ENCODE peak calls at places on chromosomes 11 and 22, in six cellular contexts. One of them, this sample, is unnamed.

GRCh38 chr11:96309001-96309642 is 33.9 kb downstream of the MAML2 start:
- DNase-seq in amygdala: no peak
- DNase-seq in NCI-H1436: no peak
- DNase-seq in stimulated activated CD4-positive, alpha-beta T cell treated with anti-CD3 and anti-CD28 coated beads, Interleukin-2, amount 100 ng/mL, for 48 hours: no peak
- DNase-seq in cardiac muscle cell: no peak
- DNase-seq in stimulated activated CD8-positive, alpha-beta memory T cell treated with anti-CD3 and anti-CD28 coated beads, Interleukin-2, amount 100 ng/mL, for 48 hours: no peak
- DNase-seq in this sample: no peak

GRCh38 chr11:70206977-70207376 is 3.9 kb downstream of the FADD start:
- DNase-seq in amygdala: no peak
- DNase-seq in stimulated activated CD8-positive, alpha-beta memory T cell treated with anti-CD3 and anti-CD28 coated beads, Interleukin-2, amount 100 ng/mL, for 48 hours: no peak
- DNase-seq in cardiac muscle cell: no peak
- DNase-seq in stimulated activated CD4-positive, alpha-beta T cell treated with anti-CD3 and anti-CD28 coated beads, Interleukin-2, amount 100 ng/mL, for 48 hours: no peak
- DNase-seq in NCI-H1436: no peak
- DNase-seq in this sample: no peak

GRCh38 chr11:11244470-11245080 is 108.5 kb downstream of the CSNK2A3 start:
- DNase-seq in amygdala: no peak
- DNase-seq in NCI-H1436: no peak
- DNase-seq in stimulated activated CD4-positive, alpha-beta T cell treated with anti-CD3 and anti-CD28 coated beads, Interleukin-2, amount 100 ng/mL, for 48 hours: no peak
- DNase-seq in cardiac muscle cell: no peak
- DNase-seq in stimulated activated CD8-positive, alpha-beta memory T cell treated with anti-CD3 and anti-CD28 coated beads, Interleukin-2, amount 100 ng/mL, for 48 hours: no peak
- DNase-seq in this sample: no peak

GRCh38 chr11:104705475-104706195 is 192.6 kb downstream of the CASP12 start:
- DNase-seq in stimulated activated CD8-positive, alpha-beta memory T cell treated with anti-CD3 and anti-CD28 coated beads, Interleukin-2, amount 100 ng/mL, for 48 hours: peak
- DNase-seq in stimulated activated CD4-positive, alpha-beta T cell treated with anti-CD3 and anti-CD28 coated beads, Interleukin-2, amount 100 ng/mL, for 48 hours: peak
- DNase-seq in NCI-H1436: no peak
- DNase-seq in cardiac muscle cell: no peak
- DNase-seq in amygdala: no peak
- DNase-seq in this sample: no peak

GRCh38 chr22:36753120-36753802 is 22.7 kb downstream of the IFT27 start:
- DNase-seq in NCI-H1436: no peak
- DNase-seq in stimulated activated CD8-positive, alpha-beta memory T cell treated with anti-CD3 and anti-CD28 coated beads, Interleukin-2, amount 100 ng/mL, for 48 hours: no peak
- DNase-seq in amygdala: no peak
- DNase-seq in stimulated activated CD4-positive, alpha-beta T cell treated with anti-CD3 and anti-CD28 coated beads, Interleukin-2, amount 100 ng/mL, for 48 hours: no peak
- DNase-seq in cardiac muscle cell: peak
- DNase-seq in this sample: no peak

GRCh38 chr22:31150615-31151014 is 9.4 kb upstream of the RNF185 start:
- DNase-seq in cardiac muscle cell: peak
- DNase-seq in amygdala: no peak
- DNase-seq in NCI-H1436: no peak
- DNase-seq in stimulated activated CD4-positive, alpha-beta T cell treated with anti-CD3 and anti-CD28 coated beads, Interleukin-2, amount 100 ng/mL, for 48 hours: no peak
- DNase-seq in stimulated activated CD8-positive, alpha-beta memory T cell treated with anti-CD3 and anti-CD28 coated beads, Interleukin-2, amount 100 ng/mL, for 48 hours: no peak
- DNase-seq in this sample: no peak

GRCh38 chr22:27197618-27198017 is 540.2 kb downstream of the MIAT start:
- DNase-seq in stimulated activated CD4-positive, alpha-beta T cell treated with anti-CD3 and anti-CD28 coated beads, Interleukin-2, amount 100 ng/mL, for 48 hours: no peak
- DNase-seq in stimulated activated CD8-positive, alpha-beta memory T cell treated with anti-CD3 and anti-CD28 coated beads, Interleukin-2, amount 100 ng/mL, for 48 hours: no peak
- DNase-seq in NCI-H1436: no peak
- DNase-seq in cardiac muscle cell: no peak
- DNase-seq in amygdala: no peak
- DNase-seq in this sample: no peak

GRCh38 chr11:125167292-125167953 is 2.9 kb downstream of the PKNOX2 start:
- DNase-seq in cardiac muscle cell: peak
- DNase-seq in stimulated activated CD8-positive, alpha-beta memory T cell treated with anti-CD3 and anti-CD28 coated beads, Interleukin-2, amount 100 ng/mL, for 48 hours: no peak
- DNase-seq in amygdala: no peak
- DNase-seq in NCI-H1436: no peak
- DNase-seq in stimulated activated CD4-positive, alpha-beta T cell treated with anti-CD3 and anti-CD28 coated beads, Interleukin-2, amount 100 ng/mL, for 48 hours: no peak
- DNase-seq in this sample: no peak

GRCh38 chr11:69948256-69949141 is 129.3 kb upstream of the FGF3 start:
- DNase-seq in stimulated activated CD4-positive, alpha-beta T cell treated with anti-CD3 and anti-CD28 coated beads, Interleukin-2, amount 100 ng/mL, for 48 hours: no peak
- DNase-seq in cardiac muscle cell: no peak
- DNase-seq in stimulated activated CD8-positive, alpha-beta memory T cell treated with anti-CD3 and anti-CD28 coated beads, Interleukin-2, amount 100 ng/mL, for 48 hours: no peak
- DNase-seq in amygdala: no peak
- DNase-seq in NCI-H1436: no peak
- DNase-seq in this sample: no peak

GRCh38 chr11:109734602-109735001 is 312.6 kb downstream of the C11orf87 start:
- DNase-seq in stimulated activated CD8-positive, alpha-beta memory T cell treated with anti-CD3 and anti-CD28 coated beads, Interleukin-2, amount 100 ng/mL, for 48 hours: no peak
- DNase-seq in amygdala: no peak
- DNase-seq in stimulated activated CD4-positive, alpha-beta T cell treated with anti-CD3 and anti-CD28 coated beads, Interleukin-2, amount 100 ng/mL, for 48 hours: no peak
- DNase-seq in cardiac muscle cell: no peak
- DNase-seq in NCI-H1436: no peak
- DNase-seq in this sample: no peak

GRCh38 chr11:78417888-78418583 is 416 bp upstream of the GAB2 start:
- DNase-seq in stimulated activated CD4-positive, alpha-beta T cell treated with anti-CD3 and anti-CD28 coated beads, Interleukin-2, amount 100 ng/mL, for 48 hours: peak
- DNase-seq in stimulated activated CD8-positive, alpha-beta memory T cell treated with anti-CD3 and anti-CD28 coated beads, Interleukin-2, amount 100 ng/mL, for 48 hours: peak
- DNase-seq in cardiac muscle cell: peak
- DNase-seq in NCI-H1436: peak
- DNase-seq in amygdala: peak
- DNase-seq in this sample: no peak